ENCODE peak calls at places on chromosomes 11 and 22, in five cellular contexts. D is colonic mucosa; Z is psoas muscle; V is naive thymus-derived CD4-positive, alpha-beta T cell; E is effector memory CD4-positive, alpha-beta T cell. K is an unnamed sample.

GRCh38 chr11:96112192-96113099 is 188.5 kb upstream of the MTMR2 start:
- DNase-seq in V (no peak), Z (no peak), D (no peak), E (no peak), K (no peak)

GRCh38 chr11:111631666-111632039 is 29.4 kb downstream of the SIK2 start:
- DNase-seq in V (no peak), E (no peak), D (no peak), Z (no peak), K (no peak)

GRCh38 chr11:65115361-65116082 is 2.0 kb downstream of the ZNHIT2 start:
- DNase-seq in V (no peak), D (no peak), Z (no peak), E (no peak), K (no peak)

GRCh38 chr11:71253794-71254193 is 1.4 kb upstream of the SHANK2 start:
- DNase-seq in Z (no peak), D (no peak), E (no peak), V (no peak), K (no peak)

GRCh38 chr11:46290598-46291309 is 13.3 kb downstream of the CREB3L1 start:
- DNase-seq in E (no peak), D (peak; percentile 86), V (no peak), Z (peak; percentile 92), K (no peak)

GRCh38 chr22:37764622-37765021 is 43.1 kb upstream of the GCAT start:
- DNase-seq in Z (no peak), V (no peak), D (no peak), E (no peak), K (no peak)

GRCh38 chr11:61378713-61379313 is 13.6 kb upstream of the TMEM216 start:
- DNase-seq in E (no peak), V (no peak), D (no peak), Z (no peak), K (no peak)

GRCh38 chr11:61152816-61153592 is 8.2 kb downstream of the VPS37C start:
- DNase-seq in Z (no peak), V (no peak), E (no peak), D (no peak), K (no peak)

GRCh38 chr11:15976433-15977045 is 379.8 kb downstream of the SOX6 start:
- DNase-seq in E (no peak), V (no peak), D (no peak), Z (no peak), K (no peak)

GRCh38 chr22:23246982-23247766 is 66.9 kb downstream of the BCR start:
- DNase-seq in D (no peak), Z (peak; percentile 31), V (no peak), E (no peak), K (no peak)

DNA sequence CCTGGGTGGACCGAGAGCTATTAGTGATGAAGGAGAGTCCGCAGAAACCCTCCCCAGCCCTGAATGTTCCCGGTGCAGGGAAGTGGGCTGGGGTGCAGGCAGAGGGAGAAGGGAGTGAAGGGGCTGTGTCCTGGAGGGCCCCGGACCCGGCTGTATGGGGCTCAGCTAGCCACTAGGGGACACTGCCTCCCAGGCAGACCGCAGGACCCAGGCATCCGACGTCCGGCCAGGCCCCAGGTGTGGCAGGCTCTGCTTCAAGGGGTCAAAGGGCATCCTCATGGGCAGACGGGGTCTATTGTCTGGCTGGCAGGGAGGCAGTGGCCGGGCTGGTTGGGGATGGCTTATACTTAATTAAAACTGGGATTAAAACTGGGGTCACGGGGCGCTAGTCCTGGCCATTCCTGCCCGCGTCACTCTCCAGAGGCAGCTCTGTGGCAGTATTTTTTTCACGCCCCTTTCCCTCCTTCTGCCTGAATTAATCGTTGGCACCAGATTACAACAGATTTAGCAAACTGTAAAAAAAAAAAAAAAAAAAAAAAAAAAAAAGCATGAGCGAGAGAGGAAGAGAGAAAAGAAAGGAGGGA is 5.0 kb downstream of the FLRT1 start:
- DNase-seq in Z (no peak), E (no peak), D (no peak), V (no peak), K (no peak)
- H3K27ac ChIP-seq in Z (no peak overlapping the region), E (no peak overlapping the region), D (no peak overlapping the region), V (no peak overlapping the region), K (no peak overlapping the region)

GRCh38 chr22:30634477-30635233 is 926 bp upstream of the SLC35E4 start:
- DNase-seq in D (peak; percentile 93), E (peak; percentile 77), V (peak; percentile 82), Z (peak; percentile 95), K (peak; percentile 85)
- H3K4me3 ChIP-seq in D (peak overlapping the region; percentile 72), E (peak overlapping the region; percentile 73), V (peak overlapping the region; percentile 77), Z (peak overlapping the region; percentile 87), K (peak overlapping the region; percentile 72)

GRCh38 chr11:7518811-7519562 is 5.2 kb downstream of the PPFIBP2 start:
- DNase-seq in E (no peak), D (no peak), Z (no peak), V (no peak), K (no peak)

GRCh38 chr11:7513210-7514098 is at the start of gene PPFIBP2:
- DNase-seq in D (peak; percentile 90), E (peak; percentile 72), Z (peak; percentile 91), V (peak; percentile 80), K (peak; percentile 83)

GRCh38 chr11:7515544-7515943 is 1.7 kb downstream of the PPFIBP2 start:
- DNase-seq in V (no peak), E (no peak), Z (no peak), D (no peak), K (no peak)

GRCh38 chr11:7514099-7514725 is 413 bp downstream of the PPFIBP2 start:
- DNase-seq in D (peak; percentile 39), Z (peak; percentile 66), E (no peak), V (no peak), K (no peak)

GRCh38 chr11:7516488-7516887 is 2.7 kb downstream of the PPFIBP2 start:
- DNase-seq in Z (no peak), D (no peak), V (peak; percentile 52), E (no peak), K (no peak)
- H3K27ac ChIP-seq in Z (no peak overlapping the region), D (no peak overlapping the region), V (peak overlapping the region; percentile 1), E (no peak overlapping the region), K (no peak overlapping the region)

GRCh38 chr11:105033781-105034180 is 1.2 kb downstream of the CASP1 start:
- DNase-seq in Z (no peak), E (no peak), D (no peak), V (no peak), K (no peak)
- H3K4me3 ChIP-seq in Z (peak overlapping the region; percentile 58), E (peak overlapping the region; percentile 73), D (peak overlapping the region; percentile 35), V (peak overlapping the region; percentile 70), K (peak overlapping the region; percentile 73)

GRCh38 chr22:46580940-46581579 is 39.1 kb upstream of the GRAMD4 start:
- DNase-seq in D (no peak), V (no peak), Z (peak; percentile 46), E (no peak), K (no peak)
- H3K27ac ChIP-seq in D (peak overlapping the region; percentile 95), V (no peak overlapping the region), Z (peak overlapping the region; percentile 81), E (no peak overlapping the region), K (no peak overlapping the region)

GRCh38 chr11:44727373-44728084 is 767 bp downstream of the TSPAN18 start:
- DNase-seq in D (peak; percentile 75), V (peak; percentile 73), E (peak; percentile 59), Z (peak; percentile 88), K (peak; percentile 75)
- H3K4me3 ChIP-seq in D (peak overlapping the region; percentile 54), V (peak overlapping the region; percentile 72), E (peak overlapping the region; percentile 99), Z (peak overlapping the region; percentile 72), K (peak overlapping the region; percentile 71)

GRCh38 chr11:23201936-23202522 is 341.8 kb upstream of the CCDC179 start:
- DNase-seq in D (no peak), E (no peak), Z (no peak), V (no peak), K (no peak)

GRCh38 chr11:23211221-23211620 is 350.9 kb upstream of the CCDC179 start:
- DNase-seq in V (no peak), E (no peak), D (no peak), Z (no peak), K (no peak)

GRCh38 chr11:23206736-23207336 is 346.6 kb upstream of the CCDC179 start:
- DNase-seq in E (no peak), V (no peak), Z (no peak), D (no peak), K (no peak)

DNA sequence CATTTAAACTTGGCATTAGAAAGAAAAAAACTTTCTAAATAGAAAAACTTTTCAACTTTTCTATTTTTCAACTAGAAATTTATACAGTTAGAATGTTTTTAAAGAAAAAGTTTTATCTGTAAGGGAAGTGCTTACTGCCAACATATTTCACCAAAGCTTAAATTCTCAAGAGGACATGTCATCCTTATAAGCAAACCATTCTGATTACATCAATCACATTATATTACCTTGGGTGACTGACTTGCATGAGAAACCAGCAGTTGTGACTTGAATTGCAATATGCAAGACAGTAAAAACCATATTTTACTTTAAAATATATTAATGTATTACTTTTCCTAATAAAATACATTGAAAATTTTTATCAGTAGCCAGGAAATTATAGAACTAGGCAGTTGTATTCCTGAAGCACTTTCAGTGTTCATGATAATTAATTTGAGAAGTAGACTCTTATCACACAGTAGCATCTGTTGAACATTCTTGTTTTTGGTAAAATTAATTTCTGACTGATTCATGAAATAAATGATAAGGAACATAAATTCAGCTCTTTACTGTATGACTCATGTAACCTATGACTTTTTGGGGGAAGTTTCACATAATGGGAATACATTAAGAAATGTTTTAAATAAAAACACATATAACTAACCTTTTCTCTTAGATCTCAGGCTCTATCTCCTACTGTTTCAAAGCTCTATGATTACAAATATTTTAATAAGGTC is 345.0 kb upstream of the CCDC179 start:
- DNase-seq in Z (no peak), V (no peak), E (no peak), D (no peak), K (no peak)
- H3K27ac ChIP-seq in Z (no peak overlapping the region), V (no peak overlapping the region), E (no peak overlapping the region), D (no peak overlapping the region), K (no peak overlapping the region)

DNA sequence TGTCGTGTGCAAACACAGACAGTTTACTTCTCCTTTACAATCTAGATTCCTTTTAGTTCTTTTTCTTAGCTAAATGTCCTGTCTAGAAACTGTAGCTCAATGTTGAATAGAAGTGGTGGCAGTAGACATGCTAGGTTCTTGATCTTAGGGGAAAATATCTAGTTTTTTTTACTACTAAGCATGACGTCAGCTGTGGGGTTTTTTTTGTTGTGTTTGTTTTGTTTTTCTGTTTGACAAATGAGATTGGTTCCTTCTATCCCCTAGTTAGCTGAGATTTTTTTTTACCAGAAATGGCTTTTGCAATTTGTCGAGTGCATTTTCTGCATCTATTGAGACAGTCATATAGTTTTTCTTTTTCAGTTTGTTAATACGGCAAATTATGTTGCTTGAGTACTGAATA is 2.3 kb upstream of the OR10G7 start:
- DNase-seq in V (no peak), E (no peak), Z (no peak), D (no peak), K (no peak)
- H3K4me3 ChIP-seq in V (no peak overlapping the region), E (no peak overlapping the region), Z (no peak overlapping the region), D (no peak overlapping the region), K (no peak overlapping the region)